ENCODE peak calls at places on chromosomes 16 and 17, in six cellular contexts. One of them, this sample, is unnamed.

GRCh38 chr16:88491001-88491559 is 38.0 kb downstream of the ZFPM1 start:
- DNase-seq in HepG2: no peak
- DNase-seq in GM12878: no peak
- DNase-seq in K562: no peak
- DNase-seq in HCT116: no peak
- DNase-seq in H1: no peak
- DNase-seq in this sample: no peak

GRCh38 chr17:78532922-78533640 is 44.1 kb downstream of the DNAH17 start:
- DNase-seq in K562: no peak
- DNase-seq in HCT116: peak
- DNase-seq in H1: no peak
- DNase-seq in GM12878: no peak
- DNase-seq in HepG2: no peak
- DNase-seq in this sample: no peak

GRCh38 chr16:87368029-87368765 is 15.4 kb downstream of the FBXO31 start:
- DNase-seq in H1: no peak
- DNase-seq in HCT116: no peak
- DNase-seq in K562: no peak
- DNase-seq in HepG2: no peak
- DNase-seq in GM12878: no peak
- DNase-seq in this sample: no peak

GRCh38 chr16:8251298-8251697 is 339.0 kb downstream of the TMEM114 start:
- DNase-seq in H1: no peak
- DNase-seq in HCT116: no peak
- DNase-seq in K562: no peak
- DNase-seq in HepG2: no peak
- DNase-seq in GM12878: no peak
- DNase-seq in this sample: no peak

GRCh38 chr17:62629556-62630364 is 2.3 kb downstream of the MRC2 start:
- DNase-seq in HCT116: no peak
- DNase-seq in HepG2: no peak
- DNase-seq in GM12878: no peak
- DNase-seq in K562: no peak
- DNase-seq in H1: no peak
- DNase-seq in this sample: no peak

GRCh38 chr17:6476834-6477210 is 32.6 kb downstream of the PIMREG start:
- DNase-seq in GM12878: no peak
- DNase-seq in HepG2: no peak
- DNase-seq in HCT116: no peak
- DNase-seq in K562: peak
- DNase-seq in H1: no peak
- DNase-seq in this sample: no peak

GRCh38 chr17:42886283-42887176 is 14.1 kb upstream of the G6PC1 start:
- DNase-seq in HepG2: peak
- DNase-seq in GM12878: no peak
- DNase-seq in H1: no peak
- DNase-seq in HCT116: no peak
- DNase-seq in K562: no peak
- DNase-seq in this sample: no peak

GRCh38 chr16:84785843-84786538 is 33.8 kb upstream of the CRISPLD2 start:
- DNase-seq in H1: no peak
- DNase-seq in HCT116: no peak
- DNase-seq in GM12878: no peak
- DNase-seq in HepG2: peak
- DNase-seq in K562: no peak
- DNase-seq in this sample: no peak

GRCh38 chr17:60745544-60745943 is 67.9 kb downstream of the BCAS3 start:
- DNase-seq in H1: no peak
- DNase-seq in GM12878: no peak
- DNase-seq in HepG2: no peak
- DNase-seq in HCT116: no peak
- DNase-seq in K562: no peak
- DNase-seq in this sample: no peak

GRCh38 chr16:22257440-22257839 is 39.8 kb upstream of the POLR3E start:
- DNase-seq in HepG2: no peak
- DNase-seq in K562: no peak
- DNase-seq in H1: no peak
- DNase-seq in HCT116: no peak
- DNase-seq in GM12878: no peak
- DNase-seq in this sample: no peak

GRCh38 chr17:22435231-22435974 is 743.1 kb downstream of the KCNJ18 start:
- DNase-seq in K562: peak
- DNase-seq in HepG2: no peak
- DNase-seq in GM12878: no peak
- DNase-seq in H1: no peak
- DNase-seq in HCT116: no peak
- DNase-seq in this sample: no peak

GRCh38 chr17:65918450-65918849 is 273.5 kb downstream of the CEP112 start:
- DNase-seq in K562: no peak
- DNase-seq in H1: no peak
- DNase-seq in HepG2: no peak
- DNase-seq in GM12878: no peak
- DNase-seq in HCT116: no peak
- DNase-seq in this sample: no peak

GRCh38 chr16:19083670-19084069 is 16.3 kb downstream of the COQ7 start:
- DNase-seq in H1: no peak
- DNase-seq in GM12878: no peak
- DNase-seq in HCT116: no peak
- DNase-seq in HepG2: no peak
- DNase-seq in K562: no peak
- DNase-seq in this sample: no peak

GRCh38 chr17:49579522-49579921 is 3.9 kb downstream of the NXPH3 start:
- DNase-seq in GM12878: no peak
- DNase-seq in K562: peak
- DNase-seq in HCT116: no peak
- DNase-seq in HepG2: no peak
- DNase-seq in H1: no peak
- DNase-seq in this sample: no peak
- TF ChIP-seq JUND in GM12878: no peak
- TF ChIP-seq JUND in K562: no peak
- TF ChIP-seq JUND in HCT116: no peak
- TF ChIP-seq JUND in HepG2: no peak
- TF ChIP-seq JUND in H1: no peak
- TF ChIP-seq JUND in this sample: no peak

GRCh38 chr16:4021070-4021779 is 95.0 kb downstream of the ADCY9 start:
- DNase-seq in H1: no peak
- DNase-seq in K562: no peak
- DNase-seq in HCT116: no peak
- DNase-seq in GM12878: no peak
- DNase-seq in HepG2: peak
- DNase-seq in this sample: peak
- TF ChIP-seq JUND in H1: no peak
- TF ChIP-seq JUND in K562: no peak
- TF ChIP-seq JUND in HCT116: no peak
- TF ChIP-seq JUND in GM12878: no peak
- TF ChIP-seq JUND in HepG2: no peak
- TF ChIP-seq JUND in this sample: no peak

DNA sequence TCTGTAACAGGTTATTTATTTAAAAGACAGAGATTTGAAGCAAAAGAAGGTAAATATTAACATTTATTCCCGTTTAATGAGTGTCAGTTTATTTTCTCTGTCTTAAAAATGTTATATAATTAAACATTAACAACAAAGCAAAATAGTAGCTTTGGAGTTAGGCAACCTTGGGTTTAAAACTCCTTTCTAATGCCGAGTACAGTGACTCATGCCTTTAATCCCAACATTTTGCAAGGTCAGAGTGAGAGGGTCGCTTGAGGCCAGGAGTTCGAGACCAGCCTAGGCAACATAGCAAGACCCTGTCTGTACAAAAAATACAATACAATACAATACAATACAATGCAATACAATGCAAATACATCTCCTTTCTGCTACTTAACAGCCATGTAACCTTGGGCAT is 128.7 kb downstream of the CHD9 start:
- DNase-seq in K562: no peak
- DNase-seq in H1: no peak
- DNase-seq in GM12878: no peak
- DNase-seq in HepG2: peak
- DNase-seq in HCT116: no peak
- DNase-seq in this sample: no peak
- TF ChIP-seq JUND in K562: no peak
- TF ChIP-seq JUND in H1: no peak
- TF ChIP-seq JUND in GM12878: no peak
- TF ChIP-seq JUND in HepG2: no peak
- TF ChIP-seq JUND in HCT116: no peak
- TF ChIP-seq JUND in this sample: no peak

GRCh38 chr16:56814537-56815432 is 50.2 kb upstream of the SLC12A3 start:
- DNase-seq in GM12878: no peak
- DNase-seq in K562: no peak
- DNase-seq in HepG2: peak
- DNase-seq in HCT116: no peak
- DNase-seq in H1: no peak
- DNase-seq in this sample: peak

GRCh38 chr16:56817056-56817455 is 48.0 kb upstream of the SLC12A3 start:
- DNase-seq in HepG2: no peak
- DNase-seq in K562: no peak
- DNase-seq in GM12878: no peak
- DNase-seq in H1: no peak
- DNase-seq in HCT116: no peak
- DNase-seq in this sample: no peak

GRCh38 chr16:56817938-56818337 is 47.1 kb upstream of the SLC12A3 start:
- DNase-seq in K562: no peak
- DNase-seq in HCT116: no peak
- DNase-seq in H1: no peak
- DNase-seq in GM12878: no peak
- DNase-seq in HepG2: peak
- DNase-seq in this sample: no peak

GRCh38 chr16:56815721-56816120 is 49.3 kb upstream of the SLC12A3 start:
- DNase-seq in K562: no peak
- DNase-seq in GM12878: no peak
- DNase-seq in HepG2: no peak
- DNase-seq in H1: no peak
- DNase-seq in HCT116: no peak
- DNase-seq in this sample: no peak

DNA sequence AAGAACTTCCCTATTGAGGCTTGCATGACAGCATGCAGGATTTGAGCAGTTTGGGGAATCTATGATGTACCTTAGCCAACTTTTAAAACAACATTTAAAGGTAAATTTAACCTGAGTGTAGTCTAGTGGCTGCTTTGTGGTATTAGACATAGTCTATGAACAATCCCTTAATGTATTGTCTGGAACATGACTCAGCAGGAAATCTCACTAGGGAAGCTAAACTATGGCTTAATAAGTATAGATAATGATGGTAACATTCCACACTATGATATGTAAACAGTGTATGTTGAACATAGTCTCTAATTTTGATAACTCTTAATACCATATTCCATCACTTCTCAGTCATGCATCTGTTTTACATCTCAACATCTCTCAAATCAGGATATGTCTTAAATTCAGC is 52.1 kb upstream of the SLC12A3 start:
- DNase-seq in HepG2: peak
- DNase-seq in H1: no peak
- DNase-seq in K562: no peak
- DNase-seq in GM12878: no peak
- DNase-seq in HCT116: no peak
- DNase-seq in this sample: no peak
- TF ChIP-seq JUND in HepG2: no peak
- TF ChIP-seq JUND in H1: no peak
- TF ChIP-seq JUND in K562: no peak
- TF ChIP-seq JUND in GM12878: no peak
- TF ChIP-seq JUND in HCT116: no peak
- TF ChIP-seq JUND in this sample: no peak

DNA sequence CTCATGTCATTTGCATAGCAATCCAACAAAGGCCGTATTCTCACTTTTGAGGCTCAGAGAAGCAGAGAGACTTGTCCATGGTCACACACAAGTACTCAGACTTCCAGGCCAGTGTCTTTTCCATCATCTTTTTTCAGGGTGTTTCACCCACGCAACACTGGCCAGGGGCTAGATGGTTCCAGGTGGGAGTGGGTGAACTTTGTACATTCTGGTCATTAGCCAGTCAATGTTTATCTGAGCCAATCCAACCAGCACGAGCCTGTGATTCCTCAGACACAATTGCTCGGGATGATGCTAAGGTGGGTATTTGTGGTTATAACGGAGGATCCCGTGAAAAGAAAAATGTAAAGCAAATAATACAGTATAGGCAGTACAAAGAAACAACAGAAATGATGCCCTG is 56.3 kb downstream of the ZFHX3 start:
- DNase-seq in K562: no peak
- DNase-seq in GM12878: no peak
- DNase-seq in HepG2: no peak
- DNase-seq in HCT116: no peak
- DNase-seq in H1: no peak
- DNase-seq in this sample: no peak
- TF ChIP-seq JUND in K562: no peak
- TF ChIP-seq JUND in GM12878: no peak
- TF ChIP-seq JUND in HepG2: no peak
- TF ChIP-seq JUND in HCT116: no peak
- TF ChIP-seq JUND in H1: no peak
- TF ChIP-seq JUND in this sample: no peak

DNA sequence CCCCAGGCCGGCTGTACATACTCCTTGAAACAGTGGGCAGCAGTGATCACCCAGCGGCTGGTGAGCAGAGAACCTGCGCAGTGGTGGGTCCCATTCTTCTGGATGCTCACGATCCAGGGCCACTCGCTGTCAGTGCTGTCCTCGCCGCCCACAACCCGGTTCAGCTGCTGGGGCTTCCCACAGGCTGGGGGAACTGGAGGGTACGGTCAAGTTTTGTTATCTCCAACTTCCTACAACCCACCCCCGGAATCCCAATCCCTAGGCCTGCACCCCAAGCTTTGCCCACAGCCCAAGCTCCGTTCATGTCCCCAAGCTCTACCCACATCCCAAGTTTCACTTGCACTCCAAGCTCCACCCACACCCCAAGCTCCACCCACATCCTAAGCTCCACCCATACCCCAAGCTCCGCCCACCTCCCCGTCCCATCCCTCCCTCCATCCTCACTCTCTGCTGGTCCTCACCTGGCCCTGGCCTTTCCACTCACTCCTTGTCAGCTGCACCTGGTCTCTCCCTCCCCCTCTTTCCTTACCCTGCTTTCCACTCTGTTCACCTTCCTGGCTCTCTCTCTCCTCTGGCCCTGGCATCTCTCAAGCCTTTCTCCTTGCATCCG is 1.8 kb downstream of the PRSS22 start:
- DNase-seq in K562: peak
- DNase-seq in GM12878: no peak
- DNase-seq in H1: no peak
- DNase-seq in HCT116: no peak
- DNase-seq in HepG2: no peak
- DNase-seq in this sample: peak
- TF ChIP-seq JUND in K562: no peak
- TF ChIP-seq JUND in GM12878: no peak
- TF ChIP-seq JUND in H1: no peak
- TF ChIP-seq JUND in HCT116: no peak
- TF ChIP-seq JUND in HepG2: no peak
- TF ChIP-seq JUND in this sample: no peak

GRCh38 chr17:29883497-29883896 is 46.5 kb downstream of the SSH2 start:
- DNase-seq in HepG2: no peak
- DNase-seq in HCT116: no peak
- DNase-seq in GM12878: no peak
- DNase-seq in H1: no peak
- DNase-seq in K562: no peak
- DNase-seq in this sample: no peak
- TF ChIP-seq JUND in HepG2: no peak
- TF ChIP-seq JUND in HCT116: no peak
- TF ChIP-seq JUND in GM12878: no peak
- TF ChIP-seq JUND in H1: no peak
- TF ChIP-seq JUND in K562: no peak
- TF ChIP-seq JUND in this sample: no peak